ENCODE peak calls at places on chromosomes 2 and 18, in six cellular contexts. P is glutamatergic neuron, A is NCI-H345, M is NCI-H1092 treated with DMSO at 0.1 percent for 48 hours, Y is naive B cell, E is Ammon's horn. D is an unnamed sample.

GRCh38 chr2:188966079-188966571 is 8.0 kb upstream of the COL3A1 start:
- DNase-seq in M (no peak), P (no peak), Y (no peak), A (no peak), E (no peak), D (no peak)

GRCh38 chr2:216949685-216950397 is 90.0 kb upstream of the TNP1 start:
- DNase-seq in A (no peak), M (no peak), E (no peak), P (no peak), Y (no peak), D (no peak)

GRCh38 chr2:96265349-96265839 is 403 bp downstream of the TMEM127 start:
- DNase-seq in P (peak), A (no peak), M (no peak), E (peak), Y (peak), D (peak)

GRCh38 chr2:25445464-25445863 is 103.7 kb upstream of the DNMT3A start:
- DNase-seq in E (no peak), Y (no peak), M (no peak), A (no peak), P (no peak), D (no peak)

GRCh38 chr2:158761626-158762025 is 33.5 kb upstream of the DAPL1 start:
- DNase-seq in P (no peak), Y (no peak), M (no peak), A (no peak), E (no peak), D (no peak)

GRCh38 chr2:235216901-235217300 is 265.1 kb downstream of the SH3BP4 start:
- DNase-seq in A (no peak), E (no peak), Y (no peak), P (no peak), M (no peak), D (no peak)

GRCh38 chr2:112688086-112688880 is 32.5 kb upstream of the NT5DC4 start:
- DNase-seq in M (no peak), E (no peak), A (no peak), P (no peak), Y (no peak), D (no peak)

GRCh38 chr18:22694954-22695353 is 238.2 kb upstream of the RBBP8 start:
- DNase-seq in E (no peak), M (no peak), A (no peak), Y (no peak), P (no peak), D (no peak)

GRCh38 chr2:88059979-88060906 is 4.7 kb upstream of the KRCC1 start:
- DNase-seq in Y (peak), M (peak), P (no peak), A (peak), E (peak), D (peak)

GRCh38 chr2:240556553-240557100 is 1.2 kb downstream of the ANKMY1 start:
- DNase-seq in A (no peak), Y (peak), M (no peak), P (peak), E (peak), D (peak)

GRCh38 chr18:51778115-51778514 is 561.9 kb upstream of the DCC start:
- DNase-seq in P (no peak), Y (no peak), M (no peak), E (no peak), A (no peak), D (no peak)

GRCh38 chr2:223165423-223166214 is 113.6 kb downstream of the KCNE4 start:
- DNase-seq in Y (no peak), E (no peak), P (no peak), M (no peak), A (no peak), D (no peak)

GRCh38 chr2:74690571-74690970 is 36.5 kb downstream of the SEMA4F start:
- DNase-seq in E (peak), P (no peak), M (peak), Y (peak), A (peak), D (peak)

GRCh38 chr2:215746507-215747243 is 266.7 kb downstream of the MREG start:
- DNase-seq in A (no peak), P (no peak), E (no peak), Y (no peak), M (no peak), D (no peak)

GRCh38 chr18:25262920-25263319 is 89.0 kb downstream of the ZNF521 start:
- DNase-seq in A (no peak), Y (no peak), E (no peak), M (no peak), P (no peak), D (no peak)

GRCh38 chr2:31430439-31431165 is 16.1 kb upstream of the XDH start:
- DNase-seq in E (no peak), Y (no peak), M (no peak), A (no peak), P (no peak), D (no peak)

GRCh38 chr2:16404551-16405300 is 260.9 kb downstream of the CYRIA start:
- DNase-seq in E (no peak), M (no peak), P (no peak), Y (no peak), A (peak), D (no peak)

GRCh38 chr2:240655931-240656886 is 26.5 kb downstream of the AQP12B start:
- DNase-seq in E (no peak), Y (no peak), A (no peak), M (no peak), P (no peak), D (no peak)

GRCh38 chr2:104250635-104251034 is 603.3 kb upstream of the POU3F3 start:
- DNase-seq in E (no peak), M (no peak), P (no peak), A (no peak), Y (no peak), D (no peak)

GRCh38 chr2:239436076-239436475 is 35.3 kb upstream of the HDAC4 start:
- DNase-seq in E (no peak), A (no peak), M (no peak), P (no peak), Y (no peak), D (no peak)

GRCh38 chr2:9174771-9175441 is 31.7 kb upstream of the ASAP2 start:
- DNase-seq in Y (no peak), A (peak), E (no peak), M (peak), P (no peak), D (no peak)

GRCh38 chr2:37713258-37713700 is 41.8 kb upstream of the CDC42EP3 start:
- DNase-seq in P (no peak), M (no peak), Y (no peak), A (no peak), E (no peak), D (no peak)

GRCh38 chr2:231627384-231628156 is 34.9 kb downstream of the TEX44 start:
- DNase-seq in P (no peak), M (no peak), E (no peak), Y (no peak), A (no peak), D (no peak)

GRCh38 chr2:101341421-101341820 is 32.9 kb upstream of the RNF149 start:
- DNase-seq in Y (no peak), M (no peak), A (no peak), P (no peak), E (no peak), D (no peak)

GRCh38 chr18:3874593-3874992 is 424.6 kb downstream of the TGIF1 start:
- DNase-seq in E (no peak), P (no peak), A (no peak), Y (no peak), M (peak), D (peak)

GRCh38 chr2:211690736-211691135 is 847.9 kb downstream of the ERBB4 start:
- DNase-seq in A (no peak), P (no peak), E (no peak), Y (no peak), M (no peak), D (no peak)

GRCh38 chr2:3038636-3039035 is 339.0 kb downstream of the EIPR1 start:
- DNase-seq in E (no peak), Y (no peak), A (no peak), P (no peak), M (no peak), D (no peak)

GRCh38 chr2:54672587-54673456 is 50.6 kb upstream of the EML6 start:
- DNase-seq in Y (peak), P (no peak), M (no peak), A (no peak), E (peak), D (no peak)

GRCh38 chr2:142944264-142944663 is 66.8 kb downstream of the KYNU start:
- DNase-seq in Y (no peak), M (no peak), A (no peak), P (no peak), E (no peak), D (no peak)

GRCh38 chr2:36461039-36461681 is 105.6 kb downstream of the CRIM1 start:
- DNase-seq in P (no peak), A (no peak), Y (no peak), M (no peak), E (no peak), D (peak)

GRCh38 chr2:46385786-46386577 is 88.8 kb downstream of the EPAS1 start:
- DNase-seq in E (no peak), A (no peak), Y (no peak), M (no peak), P (peak), D (no peak)

GRCh38 chr2:17615728-17616351 is 75.3 kb downstream of the VSNL1 start:
- DNase-seq in A (no peak), M (no peak), P (no peak), Y (no peak), E (no peak), D (no peak)

GRCh38 chr2:239374896-239375277 is 25.9 kb downstream of the HDAC4 start:
- DNase-seq in Y (no peak), A (no peak), P (peak), E (no peak), M (no peak), D (no peak)

GRCh38 chr2:172434821-172435607 is 7.6 kb downstream of the ITGA6 start:
- DNase-seq in E (no peak), M (no peak), P (no peak), Y (peak), A (peak), D (no peak)

GRCh38 chr18:63207154-63207790 is 112.3 kb downstream of the BCL2 start:
- DNase-seq in Y (no peak), E (no peak), M (peak), A (peak), P (no peak), D (no peak)

GRCh38 chr2:230181245-230181644 is 38.5 kb downstream of the SP110 start:
- DNase-seq in E (no peak), A (no peak), P (no peak), Y (no peak), M (no peak), D (no peak)

D was measured in cerebellar cortex.